ENCODE peak calls at places on chromosome 6, in eight cellular contexts. R is K562, L is Panc1, Y is SK-N-SH, A is HCT116, F is GM12878, T is GM23338, S is HepG2. H is an unnamed sample. For H3K27me3, the result is how much of the 10 kb centered on the place peaks cover.

GRCh38 chr6:20559924-20560551 is 25.8 kb downstream of the CDKAL1 start:
- DNase-seq in R (no peak), L (no peak), Y (peak), A (no peak), F (no peak), T (no peak), S (no peak), H (no peak)

GRCh38 chr6:134287863-134288537 is 29.9 kb downstream of the SGK1 start:
- DNase-seq in R (no peak), L (no peak), Y (no peak), A (no peak), F (peak), T (no peak), S (no peak), H (no peak)

GRCh38 chr6:129601323-129601722 is 108.7 kb downstream of the ARHGAP18 start:
- DNase-seq in R (no peak), L (no peak), Y (no peak), A (no peak), F (no peak), T (no peak), S (no peak), H (no peak)

GRCh38 chr6:42787018-42787611 is 5.3 kb downstream of the BICRAL start:
- DNase-seq in R (peak), L (no peak), Y (no peak), A (no peak), F (no peak), T (no peak), S (no peak), H (no peak)

GRCh38 chr6:114291428-114291827 is 51.4 kb downstream of the HS3ST5 start:
- DNase-seq in R (no peak), L (no peak), Y (no peak), A (no peak), F (no peak), T (no peak), S (no peak), H (no peak)

GRCh38 chr6:142592876-142593275 is 291.1 kb downstream of the ADGRG6 start:
- DNase-seq in R (no peak), L (no peak), Y (no peak), A (no peak), F (no peak), T (no peak), S (no peak), H (no peak)

GRCh38 chr6:131038612-131039344 is 24.3 kb downstream of the EPB41L2 start:
- DNase-seq in R (no peak), L (no peak), Y (no peak), A (no peak), F (no peak), T (no peak), S (peak), H (no peak)

GRCh38 chr6:74814440-74814839 is 391.4 kb downstream of the COL12A1 start:
- DNase-seq in R (no peak), L (no peak), Y (no peak), A (no peak), F (no peak), T (no peak), S (no peak), H (no peak)

GRCh38 chr6:32932132-32932868 is 8.5 kb downstream of the HLA-DMB start:
- DNase-seq in R (no peak), L (no peak), Y (no peak), A (no peak), F (no peak), T (no peak), S (no peak), H (no peak)

GRCh38 chr6:31813463-31813849 is 1.6 kb downstream of the HSPA1L start:
- DNase-seq in R (no peak), L (no peak), Y (no peak), A (no peak), F (no peak), T (no peak), S (no peak), H (no peak)

GRCh38 chr6:71287038-71287437 is 1.6 kb upstream of the OGFRL1 start:
- DNase-seq in R (no peak), L (no peak), Y (no peak), A (no peak), F (no peak), T (no peak), S (no peak), H (peak)

GRCh38 chr6:146990821-146991798 is 213.1 kb upstream of the STXBP5 start:
- DNase-seq in R (peak), L (peak), Y (no peak), A (peak), F (no peak), T (no peak), S (peak), H (no peak)

GRCh38 chr6:63426844-63427243 is 107.1 kb upstream of the LGSN start:
- DNase-seq in R (no peak), L (no peak), Y (no peak), A (no peak), F (no peak), T (no peak), S (peak), H (no peak)

GRCh38 chr6:24858154-24858801 is 59.6 kb upstream of the ARMH2 start:
- DNase-seq in R (no peak), L (no peak), Y (no peak), A (no peak), F (peak), T (no peak), S (no peak), H (peak)

GRCh38 chr6:24859132-24859531 is 60.4 kb upstream of the ARMH2 start:
- DNase-seq in R (no peak), L (no peak), Y (no peak), A (no peak), F (no peak), T (no peak), S (no peak), H (no peak)

GRCh38 chr6:24856954-24857670 is 58.4 kb upstream of the ARMH2 start:
- DNase-seq in R (no peak), L (no peak), Y (no peak), A (no peak), F (no peak), T (no peak), S (no peak), H (no peak)

GRCh38 chr6:24861934-24862333 is 63.2 kb upstream of the ARMH2 start:
- DNase-seq in R (no peak), L (no peak), Y (no peak), A (no peak), F (peak), T (no peak), S (no peak), H (no peak)

GRCh38 chr6:24859608-24860007 is 60.9 kb upstream of the ARMH2 start:
- DNase-seq in R (no peak), L (no peak), Y (no peak), A (no peak), F (no peak), T (no peak), S (no peak), H (peak)
- H3K4me3 ChIP-seq in R (no peak), L (no peak), Y (no peak), A (no peak), F (no peak), T (no peak), S (no peak), H (no peak)

GRCh38 chr6:126767741-126768140 is 350.7 kb upstream of the RSPO3 start:
- DNase-seq in R (no peak), L (no peak), Y (no peak), A (no peak), F (no peak), T (no peak), S (no peak), H (no peak)
- TF ChIP-seq REST in R (no peak), L (no peak), Y (no peak), A (no peak), F (no peak), T (no peak), S (no peak), H (no peak)

GRCh38 chr6:37544530-37544929 is 44.8 kb upstream of the CCDC167 start:
- DNase-seq in R (no peak), L (no peak), Y (no peak), A (no peak), F (no peak), T (no peak), S (no peak), H (no peak)
- H3K27me3 ChIP-seq in R (under half), L (under half), Y (under half), A (under half), F (under half), T (under half), S (under half), H (under half)

GRCh38 chr6:158008894-158009891 is 27.5 kb downstream of the SYNJ2 start:
- DNase-seq in R (no peak), L (no peak), Y (peak), A (no peak), F (no peak), T (no peak), S (no peak), H (peak)
- H3K4me3 ChIP-seq in R (no peak), L (no peak), Y (peak), A (no peak), F (peak), T (no peak), S (no peak), H (no peak)

GRCh38 chr6:90896165-90896549 is 309.3 kb upstream of the MAP3K7 start:
- DNase-seq in R (no peak), L (no peak), Y (peak), A (no peak), F (no peak), T (no peak), S (no peak), H (no peak)
- TF ChIP-seq REST in R (no peak), L (no peak), Y (no peak), A (no peak), F (no peak), T (no peak), S (no peak), H (no peak)

DNA sequence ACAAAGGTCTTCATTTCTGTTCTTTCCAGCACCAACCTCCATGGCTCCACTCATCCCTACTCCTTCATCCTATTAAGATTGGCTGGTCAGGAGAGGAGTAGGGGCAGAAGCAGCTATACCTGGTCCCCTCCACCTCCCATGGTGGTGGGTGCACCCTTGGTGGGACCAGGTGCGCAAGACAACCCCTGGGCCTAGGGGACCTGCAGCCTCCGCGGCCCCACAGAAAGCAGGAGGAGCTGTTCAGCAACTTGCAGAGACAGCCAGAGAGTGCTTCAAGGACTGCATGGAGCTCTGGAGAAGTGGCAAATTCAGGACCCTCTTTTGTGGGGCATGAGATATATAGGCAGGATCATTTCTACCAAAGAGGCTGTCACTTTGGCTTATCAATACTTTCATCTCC is 9.8 kb downstream of the ULBP2 start:
- DNase-seq in R (no peak), L (no peak), Y (no peak), A (no peak), F (no peak), T (no peak), S (no peak), H (no peak)
- H3K27me3 ChIP-seq in R (under half), L (under half), Y (under half), A (under half), F (under half), T (half or more), S (under half), H (under half)

GRCh38 chr6:72650081-72650745 is 28.3 kb downstream of the KCNQ5 start:
- DNase-seq in R (no peak), L (no peak), Y (no peak), A (no peak), F (no peak), T (no peak), S (no peak), H (no peak)

GRCh38 chr6:72651191-72651590 is 29.3 kb downstream of the KCNQ5 start:
- DNase-seq in R (no peak), L (no peak), Y (no peak), A (no peak), F (no peak), T (no peak), S (no peak), H (no peak)

GRCh38 chr6:72654101-72654618 is 32.3 kb downstream of the KCNQ5 start:
- DNase-seq in R (no peak), L (no peak), Y (no peak), A (no peak), F (no peak), T (no peak), S (no peak), H (no peak)

GRCh38 chr6:72651967-72652956 is 30.4 kb downstream of the KCNQ5 start:
- DNase-seq in R (no peak), L (no peak), Y (no peak), A (no peak), F (no peak), T (peak), S (no peak), H (no peak)

GRCh38 chr6:72653032-72653431 is 31.2 kb downstream of the KCNQ5 start:
- DNase-seq in R (no peak), L (no peak), Y (no peak), A (no peak), F (no peak), T (no peak), S (no peak), H (no peak)
- H3K4me3 ChIP-seq in R (no peak), L (no peak), Y (no peak), A (no peak), F (no peak), T (no peak), S (no peak), H (no peak)